ENCODE peak calls at places on chromosomes 1 and 21, in four cellular contexts. L, D, G and Y are unnamed samples.

GRCh38 chr1:39833616-39834015 is 45.0 kb upstream of the BMP8B start:
- DNase-seq in L (no peak), D (no peak), G (no peak), Y (no peak)

GRCh38 chr1:197671140-197671539 is 104.1 kb downstream of the DENND1B start:
- DNase-seq in L (no peak), D (no peak), G (no peak), Y (no peak)

GRCh38 chr1:159935305-159935704 is 10.0 kb upstream of the TAGLN2 start:
- DNase-seq in L (no peak), D (no peak), G (no peak), Y (no peak)

GRCh38 chr21:24840287-24840686 is 767.0 kb downstream of the MRPL39 start:
- DNase-seq in L (no peak), D (no peak), G (peak; percentile 17), Y (no peak)

GRCh38 chr1:198919667-198920398 is 281.0 kb downstream of the PTPRC start:
- DNase-seq in L (no peak), D (peak; percentile 37), G (no peak), Y (no peak)

GRCh38 chr1:77874804-77875445 is 13.5 kb upstream of the NEXN start:
- DNase-seq in L (no peak), D (peak; percentile 55), G (no peak), Y (no peak)

GRCh38 chr1:209493584-209493983 is 89.9 kb upstream of the CAMK1G start:
- DNase-seq in L (no peak), D (peak; percentile 7), G (no peak), Y (no peak)

GRCh38 chr21:42082501-42083360 is 11.6 kb downstream of the UMODL1 start:
- DNase-seq in L (no peak), D (no peak), G (no peak), Y (no peak)

GRCh38 chr1:205073511-205073910 is 10.7 kb downstream of the TMEM81 start:
- DNase-seq in L (no peak), D (no peak), G (no peak), Y (no peak)

GRCh38 chr1:157301477-157302198 is 163.4 kb upstream of the ETV3 start:
- DNase-seq in L (no peak), D (no peak), G (no peak), Y (no peak)

GRCh38 chr1:226525750-226526149 is 22.8 kb upstream of the STUM start:
- DNase-seq in L (no peak), D (no peak), G (no peak), Y (no peak)

GRCh38 chr1:72535470-72535869 is 253.1 kb upstream of the NEGR1 start:
- DNase-seq in L (no peak), D (no peak), G (no peak), Y (no peak)

GRCh38 chr21:23593582-23593981 is 2013.7 kb downstream of the MRPL39 start:
- DNase-seq in L (no peak), D (no peak), G (no peak), Y (no peak)

GRCh38 chr1:233993651-233994050 is 89.2 kb downstream of the SLC35F3 start:
- DNase-seq in L (no peak), D (peak; percentile 16), G (no peak), Y (no peak)

GRCh38 chr1:236023926-236024565 is 40.8 kb downstream of the NID1 start:
- DNase-seq in L (no peak), D (no peak), G (no peak), Y (no peak)
- H3K4me3 ChIP-seq in L (no peak overlapping the region), D (no peak overlapping the region), G (no peak overlapping the region), Y (no peak overlapping the region)

DNA sequence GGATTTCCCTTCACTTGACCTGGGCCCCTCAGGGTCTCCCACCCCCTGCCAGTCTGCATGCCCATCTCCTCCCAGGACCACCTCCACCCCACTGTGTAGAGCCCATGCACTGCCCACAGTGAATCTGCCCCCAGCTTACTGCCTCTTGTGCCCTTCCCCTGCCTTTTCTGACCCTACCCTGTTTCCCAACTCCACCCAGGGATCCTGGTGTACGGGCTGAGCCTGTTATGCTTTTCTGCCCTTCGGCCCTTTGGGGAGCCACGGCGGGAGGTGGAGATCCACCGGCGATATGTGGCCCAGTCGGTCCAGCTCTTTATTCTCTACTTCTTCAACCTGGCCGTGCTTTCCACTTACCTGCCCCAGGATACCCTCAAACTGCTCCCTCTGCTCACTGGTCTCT is 1.9 kb downstream of the TMEM79 start:
- DNase-seq in L (no peak), D (no peak), G (no peak), Y (no peak)
- H3K4me3 ChIP-seq in L (no peak overlapping the region), D (no peak overlapping the region), G (no peak overlapping the region), Y (no peak overlapping the region)

GRCh38 chr1:110134050-110134595 is 16.2 kb upstream of the SLC6A17 start:
- DNase-seq in L (no peak), D (peak; percentile 27), G (no peak), Y (no peak)

GRCh38 chr1:110130113-110130591 is 17.9 kb downstream of the UBL4B start:
- DNase-seq in L (no peak), D (no peak), G (no peak), Y (no peak)

GRCh38 chr1:110132682-110133081 is 17.6 kb upstream of the SLC6A17 start:
- DNase-seq in L (no peak), D (no peak), G (no peak), Y (no peak)

GRCh38 chr1:110133436-110133835 is 16.9 kb upstream of the SLC6A17 start:
- DNase-seq in L (no peak), D (no peak), G (no peak), Y (no peak)

GRCh38 chr1:110130989-110131388 is 18.7 kb downstream of the UBL4B start:
- DNase-seq in L (no peak), D (no peak), G (no peak), Y (no peak)
- H3K4me3 ChIP-seq in L (no peak overlapping the region), D (no peak overlapping the region), G (no peak overlapping the region), Y (no peak overlapping the region)

GRCh38 chr1:94068831-94069648 is 51.9 kb downstream of the ABCA4 start:
- DNase-seq in L (no peak), D (peak; percentile 91), G (no peak), Y (no peak)
- H3K4me3 ChIP-seq in L (no peak overlapping the region), D (no peak overlapping the region), G (no peak overlapping the region), Y (no peak overlapping the region)

GRCh38 chr21:40730051-40730760 is 116.8 kb downstream of the DSCAM start:
- DNase-seq in L (no peak), D (no peak), G (no peak), Y (no peak)

GRCh38 chr21:40732243-40732642 is 114.7 kb downstream of the DSCAM start:
- DNase-seq in L (no peak), D (peak; percentile 20), G (no peak), Y (no peak)

GRCh38 chr21:40731206-40731605 is 115.8 kb downstream of the DSCAM start:
- DNase-seq in L (no peak), D (no peak), G (no peak), Y (no peak)

GRCh38 chr21:40736145-40736544 is 110.8 kb downstream of the DSCAM start:
- DNase-seq in L (no peak), D (no peak), G (no peak), Y (no peak)

DNA sequence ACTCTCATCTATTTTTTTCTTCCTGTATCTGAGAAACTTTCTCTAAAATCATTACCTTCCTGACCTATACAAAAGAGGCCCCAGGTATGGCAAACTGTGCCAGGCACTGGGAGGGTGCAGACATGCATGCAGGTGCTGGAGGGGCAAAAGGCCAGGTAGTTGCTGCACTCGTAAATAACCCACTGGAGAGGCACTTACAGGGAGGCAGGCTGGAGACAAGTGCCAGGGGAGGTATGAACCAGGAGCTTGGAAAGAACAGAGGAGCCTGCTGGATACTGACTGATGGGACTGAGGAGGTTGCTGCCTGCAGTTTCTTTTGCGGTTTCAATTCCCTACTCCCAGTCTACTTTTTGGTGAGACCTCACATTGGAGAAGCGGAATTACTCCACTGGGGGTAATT is 114.0 kb downstream of the DSCAM start:
- DNase-seq in L (no peak), D (no peak), G (no peak), Y (no peak)
- H3K4me3 ChIP-seq in L (no peak overlapping the region), D (no peak overlapping the region), G (no peak overlapping the region), Y (no peak overlapping the region)

DNA sequence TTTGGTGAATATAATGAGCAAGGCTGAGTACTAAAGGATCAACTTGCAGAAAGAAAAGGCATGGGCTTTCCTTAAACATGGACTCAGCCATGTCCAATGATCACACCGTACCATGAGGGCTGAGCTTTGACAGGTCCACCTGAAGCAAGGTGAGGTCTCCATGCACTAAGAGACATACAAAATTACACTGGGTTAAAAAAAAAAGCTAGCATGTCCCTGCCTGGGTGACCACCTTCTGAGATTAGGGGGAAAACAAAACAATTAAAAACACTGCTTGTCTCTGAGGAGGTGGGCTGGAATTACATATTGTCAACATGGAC is 22.7 kb downstream of the DUSP10 start:
- DNase-seq in L (no peak), D (no peak), G (no peak), Y (no peak)
- H3K4me3 ChIP-seq in L (no peak overlapping the region), D (no peak overlapping the region), G (no peak overlapping the region), Y (no peak overlapping the region)